ENCODE peak calls at places on chromosome 9, in nine cellular contexts. One of them, this sample, is unnamed.

GRCh38 chr9:2859776-2860379 is 16.0 kb upstream of the PUM3 start:
- DNase-seq in ELF-1: peak
- DNase-seq in CD8-positive, alpha-beta T cell: peak
- DNase-seq in HuH-7.5: peak
- DNase-seq in naive B cell: no peak
- DNase-seq in stimulated activated CD4-positive, alpha-beta T cell treated with anti-CD3 and anti-CD28 coated beads, TNF-alpha, amount 100 ng/mL, for 1 hour: no peak
- DNase-seq in activated CD4-positive, alpha-beta T cell treated with anti-CD3 and anti-CD28 coated beads, Interleukin-2, amount 50 U/mL, for 1 hour: peak
- DNase-seq in occipital lobe: peak
- DNase-seq in endothelial cell: peak
- DNase-seq in this sample: no peak

GRCh38 chr9:111743275-111743674 is 51.5 kb downstream of the SHOC1 start:
- DNase-seq in ELF-1: no peak
- DNase-seq in CD8-positive, alpha-beta T cell: no peak
- DNase-seq in HuH-7.5: no peak
- DNase-seq in naive B cell: no peak
- DNase-seq in stimulated activated CD4-positive, alpha-beta T cell treated with anti-CD3 and anti-CD28 coated beads, TNF-alpha, amount 100 ng/mL, for 1 hour: no peak
- DNase-seq in activated CD4-positive, alpha-beta T cell treated with anti-CD3 and anti-CD28 coated beads, Interleukin-2, amount 50 U/mL, for 1 hour: no peak
- DNase-seq in occipital lobe: no peak
- DNase-seq in endothelial cell: no peak
- DNase-seq in this sample: no peak

GRCh38 chr9:137268538-137269201 is 8.9 kb upstream of the TOR4A start:
- DNase-seq in ELF-1: no peak
- DNase-seq in CD8-positive, alpha-beta T cell: no peak
- DNase-seq in HuH-7.5: no peak
- DNase-seq in naive B cell: no peak
- DNase-seq in stimulated activated CD4-positive, alpha-beta T cell treated with anti-CD3 and anti-CD28 coated beads, TNF-alpha, amount 100 ng/mL, for 1 hour: no peak
- DNase-seq in activated CD4-positive, alpha-beta T cell treated with anti-CD3 and anti-CD28 coated beads, Interleukin-2, amount 50 U/mL, for 1 hour: no peak
- DNase-seq in occipital lobe: no peak
- DNase-seq in endothelial cell: no peak
- DNase-seq in this sample: no peak

GRCh38 chr9:133738039-133738805 is at the start of gene SARDH:
- DNase-seq in ELF-1: peak
- DNase-seq in CD8-positive, alpha-beta T cell: peak
- DNase-seq in HuH-7.5: peak
- DNase-seq in naive B cell: peak
- DNase-seq in stimulated activated CD4-positive, alpha-beta T cell treated with anti-CD3 and anti-CD28 coated beads, TNF-alpha, amount 100 ng/mL, for 1 hour: no peak
- DNase-seq in activated CD4-positive, alpha-beta T cell treated with anti-CD3 and anti-CD28 coated beads, Interleukin-2, amount 50 U/mL, for 1 hour: peak
- DNase-seq in occipital lobe: no peak
- DNase-seq in endothelial cell: peak
- DNase-seq in this sample: no peak

GRCh38 chr9:88243736-88244135 is 105.5 kb upstream of the SPATA31C2 start:
- DNase-seq in ELF-1: no peak
- DNase-seq in CD8-positive, alpha-beta T cell: no peak
- DNase-seq in HuH-7.5: no peak
- DNase-seq in naive B cell: no peak
- DNase-seq in stimulated activated CD4-positive, alpha-beta T cell treated with anti-CD3 and anti-CD28 coated beads, TNF-alpha, amount 100 ng/mL, for 1 hour: no peak
- DNase-seq in activated CD4-positive, alpha-beta T cell treated with anti-CD3 and anti-CD28 coated beads, Interleukin-2, amount 50 U/mL, for 1 hour: no peak
- DNase-seq in occipital lobe: no peak
- DNase-seq in endothelial cell: no peak
- DNase-seq in this sample: no peak

GRCh38 chr9:111003182-111003581 is 35.1 kb downstream of the LPAR1 start:
- DNase-seq in ELF-1: no peak
- DNase-seq in CD8-positive, alpha-beta T cell: no peak
- DNase-seq in HuH-7.5: no peak
- DNase-seq in naive B cell: no peak
- DNase-seq in stimulated activated CD4-positive, alpha-beta T cell treated with anti-CD3 and anti-CD28 coated beads, TNF-alpha, amount 100 ng/mL, for 1 hour: no peak
- DNase-seq in activated CD4-positive, alpha-beta T cell treated with anti-CD3 and anti-CD28 coated beads, Interleukin-2, amount 50 U/mL, for 1 hour: no peak
- DNase-seq in occipital lobe: no peak
- DNase-seq in endothelial cell: no peak
- DNase-seq in this sample: no peak

GRCh38 chr9:129863059-129863690 is 27.9 kb downstream of the USP20 start:
- DNase-seq in ELF-1: peak
- DNase-seq in CD8-positive, alpha-beta T cell: peak
- DNase-seq in HuH-7.5: no peak
- DNase-seq in naive B cell: no peak
- DNase-seq in stimulated activated CD4-positive, alpha-beta T cell treated with anti-CD3 and anti-CD28 coated beads, TNF-alpha, amount 100 ng/mL, for 1 hour: peak
- DNase-seq in activated CD4-positive, alpha-beta T cell treated with anti-CD3 and anti-CD28 coated beads, Interleukin-2, amount 50 U/mL, for 1 hour: peak
- DNase-seq in occipital lobe: no peak
- DNase-seq in endothelial cell: no peak
- DNase-seq in this sample: peak

GRCh38 chr9:91386765-91387164 is 25.0 kb upstream of the AUH start:
- DNase-seq in ELF-1: no peak
- DNase-seq in CD8-positive, alpha-beta T cell: no peak
- DNase-seq in HuH-7.5: no peak
- DNase-seq in naive B cell: no peak
- DNase-seq in stimulated activated CD4-positive, alpha-beta T cell treated with anti-CD3 and anti-CD28 coated beads, TNF-alpha, amount 100 ng/mL, for 1 hour: no peak
- DNase-seq in activated CD4-positive, alpha-beta T cell treated with anti-CD3 and anti-CD28 coated beads, Interleukin-2, amount 50 U/mL, for 1 hour: no peak
- DNase-seq in occipital lobe: no peak
- DNase-seq in endothelial cell: no peak
- DNase-seq in this sample: no peak

GRCh38 chr9:17744786-17745185 is 165.9 kb downstream of the SH3GL2 start:
- DNase-seq in ELF-1: peak
- DNase-seq in CD8-positive, alpha-beta T cell: no peak
- DNase-seq in HuH-7.5: no peak
- DNase-seq in naive B cell: no peak
- DNase-seq in stimulated activated CD4-positive, alpha-beta T cell treated with anti-CD3 and anti-CD28 coated beads, TNF-alpha, amount 100 ng/mL, for 1 hour: no peak
- DNase-seq in activated CD4-positive, alpha-beta T cell treated with anti-CD3 and anti-CD28 coated beads, Interleukin-2, amount 50 U/mL, for 1 hour: no peak
- DNase-seq in occipital lobe: no peak
- DNase-seq in endothelial cell: peak
- DNase-seq in this sample: no peak

GRCh38 chr9:98861881-98862501 is 54.5 kb downstream of the GALNT12 start:
- DNase-seq in ELF-1: no peak
- DNase-seq in CD8-positive, alpha-beta T cell: no peak
- DNase-seq in HuH-7.5: no peak
- DNase-seq in naive B cell: no peak
- DNase-seq in stimulated activated CD4-positive, alpha-beta T cell treated with anti-CD3 and anti-CD28 coated beads, TNF-alpha, amount 100 ng/mL, for 1 hour: no peak
- DNase-seq in activated CD4-positive, alpha-beta T cell treated with anti-CD3 and anti-CD28 coated beads, Interleukin-2, amount 50 U/mL, for 1 hour: no peak
- DNase-seq in occipital lobe: no peak
- DNase-seq in endothelial cell: no peak
- DNase-seq in this sample: no peak

GRCh38 chr9:89493671-89494070 is 4.2 kb downstream of the SEMA4D start:
- DNase-seq in ELF-1: no peak
- DNase-seq in CD8-positive, alpha-beta T cell: no peak
- DNase-seq in HuH-7.5: no peak
- DNase-seq in naive B cell: no peak
- DNase-seq in stimulated activated CD4-positive, alpha-beta T cell treated with anti-CD3 and anti-CD28 coated beads, TNF-alpha, amount 100 ng/mL, for 1 hour: no peak
- DNase-seq in activated CD4-positive, alpha-beta T cell treated with anti-CD3 and anti-CD28 coated beads, Interleukin-2, amount 50 U/mL, for 1 hour: no peak
- DNase-seq in occipital lobe: no peak
- DNase-seq in endothelial cell: no peak
- DNase-seq in this sample: no peak

GRCh38 chr9:117974108-117974507 is 269.9 kb downstream of the TLR4 start:
- DNase-seq in ELF-1: no peak
- DNase-seq in CD8-positive, alpha-beta T cell: no peak
- DNase-seq in HuH-7.5: no peak
- DNase-seq in naive B cell: no peak
- DNase-seq in stimulated activated CD4-positive, alpha-beta T cell treated with anti-CD3 and anti-CD28 coated beads, TNF-alpha, amount 100 ng/mL, for 1 hour: no peak
- DNase-seq in activated CD4-positive, alpha-beta T cell treated with anti-CD3 and anti-CD28 coated beads, Interleukin-2, amount 50 U/mL, for 1 hour: no peak
- DNase-seq in occipital lobe: no peak
- DNase-seq in endothelial cell: no peak
- DNase-seq in this sample: no peak

GRCh38 chr9:87713278-87713989 is 12.5 kb upstream of the CTSL start:
- DNase-seq in ELF-1: peak
- DNase-seq in CD8-positive, alpha-beta T cell: no peak
- DNase-seq in HuH-7.5: no peak
- DNase-seq in naive B cell: no peak
- DNase-seq in stimulated activated CD4-positive, alpha-beta T cell treated with anti-CD3 and anti-CD28 coated beads, TNF-alpha, amount 100 ng/mL, for 1 hour: no peak
- DNase-seq in activated CD4-positive, alpha-beta T cell treated with anti-CD3 and anti-CD28 coated beads, Interleukin-2, amount 50 U/mL, for 1 hour: no peak
- DNase-seq in occipital lobe: peak
- DNase-seq in endothelial cell: no peak
- DNase-seq in this sample: no peak

GRCh38 chr9:36572515-36573418 is at the start of gene MELK:
- DNase-seq in ELF-1: peak
- DNase-seq in CD8-positive, alpha-beta T cell: peak
- DNase-seq in HuH-7.5: peak
- DNase-seq in naive B cell: peak
- DNase-seq in stimulated activated CD4-positive, alpha-beta T cell treated with anti-CD3 and anti-CD28 coated beads, TNF-alpha, amount 100 ng/mL, for 1 hour: peak
- DNase-seq in activated CD4-positive, alpha-beta T cell treated with anti-CD3 and anti-CD28 coated beads, Interleukin-2, amount 50 U/mL, for 1 hour: peak
- DNase-seq in occipital lobe: peak
- DNase-seq in endothelial cell: peak
- DNase-seq in this sample: peak

GRCh38 chr9:124695280-124695890 is 75.7 kb downstream of the NR6A1 start:
- DNase-seq in ELF-1: peak
- DNase-seq in CD8-positive, alpha-beta T cell: no peak
- DNase-seq in HuH-7.5: no peak
- DNase-seq in naive B cell: no peak
- DNase-seq in stimulated activated CD4-positive, alpha-beta T cell treated with anti-CD3 and anti-CD28 coated beads, TNF-alpha, amount 100 ng/mL, for 1 hour: no peak
- DNase-seq in activated CD4-positive, alpha-beta T cell treated with anti-CD3 and anti-CD28 coated beads, Interleukin-2, amount 50 U/mL, for 1 hour: no peak
- DNase-seq in occipital lobe: no peak
- DNase-seq in endothelial cell: no peak
- DNase-seq in this sample: no peak

GRCh38 chr9:131627326-131627845 is 82.1 kb downstream of the PRRT1B start:
- DNase-seq in ELF-1: no peak
- DNase-seq in CD8-positive, alpha-beta T cell: no peak
- DNase-seq in HuH-7.5: no peak
- DNase-seq in naive B cell: no peak
- DNase-seq in stimulated activated CD4-positive, alpha-beta T cell treated with anti-CD3 and anti-CD28 coated beads, TNF-alpha, amount 100 ng/mL, for 1 hour: no peak
- DNase-seq in activated CD4-positive, alpha-beta T cell treated with anti-CD3 and anti-CD28 coated beads, Interleukin-2, amount 50 U/mL, for 1 hour: no peak
- DNase-seq in occipital lobe: no peak
- DNase-seq in endothelial cell: no peak
- DNase-seq in this sample: no peak

GRCh38 chr9:5587024-5587423 is 41.9 kb upstream of the RIC1 start:
- DNase-seq in ELF-1: no peak
- DNase-seq in CD8-positive, alpha-beta T cell: no peak
- DNase-seq in HuH-7.5: no peak
- DNase-seq in naive B cell: no peak
- DNase-seq in stimulated activated CD4-positive, alpha-beta T cell treated with anti-CD3 and anti-CD28 coated beads, TNF-alpha, amount 100 ng/mL, for 1 hour: no peak
- DNase-seq in activated CD4-positive, alpha-beta T cell treated with anti-CD3 and anti-CD28 coated beads, Interleukin-2, amount 50 U/mL, for 1 hour: no peak
- DNase-seq in occipital lobe: no peak
- DNase-seq in endothelial cell: no peak
- DNase-seq in this sample: no peak

GRCh38 chr9:93466416-93467061 is 13.2 kb upstream of the FAM120AOS start:
- DNase-seq in ELF-1: peak
- DNase-seq in CD8-positive, alpha-beta T cell: no peak
- DNase-seq in HuH-7.5: no peak
- DNase-seq in naive B cell: no peak
- DNase-seq in stimulated activated CD4-positive, alpha-beta T cell treated with anti-CD3 and anti-CD28 coated beads, TNF-alpha, amount 100 ng/mL, for 1 hour: no peak
- DNase-seq in activated CD4-positive, alpha-beta T cell treated with anti-CD3 and anti-CD28 coated beads, Interleukin-2, amount 50 U/mL, for 1 hour: no peak
- DNase-seq in occipital lobe: no peak
- DNase-seq in endothelial cell: no peak
- DNase-seq in this sample: no peak

GRCh38 chr9:17229945-17230560 is 95.2 kb downstream of the CNTLN start:
- DNase-seq in ELF-1: no peak
- DNase-seq in CD8-positive, alpha-beta T cell: no peak
- DNase-seq in HuH-7.5: no peak
- DNase-seq in naive B cell: no peak
- DNase-seq in stimulated activated CD4-positive, alpha-beta T cell treated with anti-CD3 and anti-CD28 coated beads, TNF-alpha, amount 100 ng/mL, for 1 hour: no peak
- DNase-seq in activated CD4-positive, alpha-beta T cell treated with anti-CD3 and anti-CD28 coated beads, Interleukin-2, amount 50 U/mL, for 1 hour: no peak
- DNase-seq in occipital lobe: no peak
- DNase-seq in endothelial cell: no peak
- DNase-seq in this sample: no peak

GRCh38 chr9:103068666-103069207 is 73.6 kb downstream of the CYLC2 start:
- DNase-seq in ELF-1: no peak
- DNase-seq in CD8-positive, alpha-beta T cell: no peak
- DNase-seq in HuH-7.5: no peak
- DNase-seq in naive B cell: no peak
- DNase-seq in stimulated activated CD4-positive, alpha-beta T cell treated with anti-CD3 and anti-CD28 coated beads, TNF-alpha, amount 100 ng/mL, for 1 hour: no peak
- DNase-seq in activated CD4-positive, alpha-beta T cell treated with anti-CD3 and anti-CD28 coated beads, Interleukin-2, amount 50 U/mL, for 1 hour: no peak
- DNase-seq in occipital lobe: no peak
- DNase-seq in endothelial cell: no peak
- DNase-seq in this sample: no peak

GRCh38 chr9:72952914-72953313 is at the start of gene ALDH1A1:
- DNase-seq in ELF-1: no peak
- DNase-seq in CD8-positive, alpha-beta T cell: no peak
- DNase-seq in HuH-7.5: no peak
- DNase-seq in naive B cell: peak
- DNase-seq in stimulated activated CD4-positive, alpha-beta T cell treated with anti-CD3 and anti-CD28 coated beads, TNF-alpha, amount 100 ng/mL, for 1 hour: no peak
- DNase-seq in activated CD4-positive, alpha-beta T cell treated with anti-CD3 and anti-CD28 coated beads, Interleukin-2, amount 50 U/mL, for 1 hour: no peak
- DNase-seq in occipital lobe: no peak
- DNase-seq in endothelial cell: no peak
- DNase-seq in this sample: no peak

GRCh38 chr9:129885018-129885669 is 49.9 kb downstream of the USP20 start:
- DNase-seq in ELF-1: peak
- DNase-seq in CD8-positive, alpha-beta T cell: no peak
- DNase-seq in HuH-7.5: peak
- DNase-seq in naive B cell: peak
- DNase-seq in stimulated activated CD4-positive, alpha-beta T cell treated with anti-CD3 and anti-CD28 coated beads, TNF-alpha, amount 100 ng/mL, for 1 hour: no peak
- DNase-seq in activated CD4-positive, alpha-beta T cell treated with anti-CD3 and anti-CD28 coated beads, Interleukin-2, amount 50 U/mL, for 1 hour: peak
- DNase-seq in occipital lobe: no peak
- DNase-seq in endothelial cell: no peak
- DNase-seq in this sample: no peak

GRCh38 chr9:123410281-123410910 is 54.4 kb downstream of the CRB2 start:
- DNase-seq in ELF-1: no peak
- DNase-seq in CD8-positive, alpha-beta T cell: no peak
- DNase-seq in HuH-7.5: no peak
- DNase-seq in naive B cell: no peak
- DNase-seq in stimulated activated CD4-positive, alpha-beta T cell treated with anti-CD3 and anti-CD28 coated beads, TNF-alpha, amount 100 ng/mL, for 1 hour: no peak
- DNase-seq in activated CD4-positive, alpha-beta T cell treated with anti-CD3 and anti-CD28 coated beads, Interleukin-2, amount 50 U/mL, for 1 hour: no peak
- DNase-seq in occipital lobe: no peak
- DNase-seq in endothelial cell: no peak
- DNase-seq in this sample: no peak

GRCh38 chr9:133701321-133701980 is 36.7 kb downstream of the SARDH start:
- DNase-seq in ELF-1: no peak
- DNase-seq in CD8-positive, alpha-beta T cell: no peak
- DNase-seq in HuH-7.5: no peak
- DNase-seq in naive B cell: no peak
- DNase-seq in stimulated activated CD4-positive, alpha-beta T cell treated with anti-CD3 and anti-CD28 coated beads, TNF-alpha, amount 100 ng/mL, for 1 hour: peak
- DNase-seq in activated CD4-positive, alpha-beta T cell treated with anti-CD3 and anti-CD28 coated beads, Interleukin-2, amount 50 U/mL, for 1 hour: peak
- DNase-seq in occipital lobe: peak
- DNase-seq in endothelial cell: no peak
- DNase-seq in this sample: no peak

GRCh38 chr9:121609845-121610637 is 41.4 kb upstream of the DAB2IP start:
- DNase-seq in ELF-1: peak
- DNase-seq in CD8-positive, alpha-beta T cell: no peak
- DNase-seq in HuH-7.5: no peak
- DNase-seq in naive B cell: no peak
- DNase-seq in stimulated activated CD4-positive, alpha-beta T cell treated with anti-CD3 and anti-CD28 coated beads, TNF-alpha, amount 100 ng/mL, for 1 hour: no peak
- DNase-seq in activated CD4-positive, alpha-beta T cell treated with anti-CD3 and anti-CD28 coated beads, Interleukin-2, amount 50 U/mL, for 1 hour: no peak
- DNase-seq in occipital lobe: peak
- DNase-seq in endothelial cell: no peak
- DNase-seq in this sample: no peak

GRCh38 chr9:131720330-131720729 is 19.5 kb downstream of the RAPGEF1 start:
- DNase-seq in ELF-1: no peak
- DNase-seq in CD8-positive, alpha-beta T cell: no peak
- DNase-seq in HuH-7.5: no peak
- DNase-seq in naive B cell: no peak
- DNase-seq in stimulated activated CD4-positive, alpha-beta T cell treated with anti-CD3 and anti-CD28 coated beads, TNF-alpha, amount 100 ng/mL, for 1 hour: no peak
- DNase-seq in activated CD4-positive, alpha-beta T cell treated with anti-CD3 and anti-CD28 coated beads, Interleukin-2, amount 50 U/mL, for 1 hour: peak
- DNase-seq in occipital lobe: no peak
- DNase-seq in endothelial cell: no peak
- DNase-seq in this sample: no peak

GRCh38 chr9:15142903-15143534 is 164.0 kb downstream of the TTC39B start:
- DNase-seq in ELF-1: peak
- DNase-seq in CD8-positive, alpha-beta T cell: no peak
- DNase-seq in HuH-7.5: peak
- DNase-seq in naive B cell: no peak
- DNase-seq in stimulated activated CD4-positive, alpha-beta T cell treated with anti-CD3 and anti-CD28 coated beads, TNF-alpha, amount 100 ng/mL, for 1 hour: no peak
- DNase-seq in activated CD4-positive, alpha-beta T cell treated with anti-CD3 and anti-CD28 coated beads, Interleukin-2, amount 50 U/mL, for 1 hour: no peak
- DNase-seq in occipital lobe: no peak
- DNase-seq in endothelial cell: peak
- DNase-seq in this sample: no peak

GRCh38 chr9:135334953-135335460 is 144.6 kb upstream of the PPP1R26 start:
- DNase-seq in ELF-1: no peak
- DNase-seq in CD8-positive, alpha-beta T cell: no peak
- DNase-seq in HuH-7.5: no peak
- DNase-seq in naive B cell: no peak
- DNase-seq in stimulated activated CD4-positive, alpha-beta T cell treated with anti-CD3 and anti-CD28 coated beads, TNF-alpha, amount 100 ng/mL, for 1 hour: no peak
- DNase-seq in activated CD4-positive, alpha-beta T cell treated with anti-CD3 and anti-CD28 coated beads, Interleukin-2, amount 50 U/mL, for 1 hour: no peak
- DNase-seq in occipital lobe: no peak
- DNase-seq in endothelial cell: no peak
- DNase-seq in this sample: no peak

GRCh38 chr9:127316586-127317383 is 52.2 kb downstream of the GARNL3 start:
- DNase-seq in ELF-1: no peak
- DNase-seq in CD8-positive, alpha-beta T cell: no peak
- DNase-seq in HuH-7.5: no peak
- DNase-seq in naive B cell: no peak
- DNase-seq in stimulated activated CD4-positive, alpha-beta T cell treated with anti-CD3 and anti-CD28 coated beads, TNF-alpha, amount 100 ng/mL, for 1 hour: no peak
- DNase-seq in activated CD4-positive, alpha-beta T cell treated with anti-CD3 and anti-CD28 coated beads, Interleukin-2, amount 50 U/mL, for 1 hour: no peak
- DNase-seq in occipital lobe: no peak
- DNase-seq in endothelial cell: no peak
- DNase-seq in this sample: no peak

GRCh38 chr9:99491408-99492259 is 269.6 kb downstream of the SEC61B start:
- DNase-seq in ELF-1: no peak
- DNase-seq in CD8-positive, alpha-beta T cell: no peak
- DNase-seq in HuH-7.5: no peak
- DNase-seq in naive B cell: no peak
- DNase-seq in stimulated activated CD4-positive, alpha-beta T cell treated with anti-CD3 and anti-CD28 coated beads, TNF-alpha, amount 100 ng/mL, for 1 hour: no peak
- DNase-seq in activated CD4-positive, alpha-beta T cell treated with anti-CD3 and anti-CD28 coated beads, Interleukin-2, amount 50 U/mL, for 1 hour: no peak
- DNase-seq in occipital lobe: no peak
- DNase-seq in endothelial cell: no peak
- DNase-seq in this sample: no peak

GRCh38 chr9:98416294-98416693 is 160.8 kb upstream of the TBC1D2 start:
- DNase-seq in ELF-1: no peak
- DNase-seq in CD8-positive, alpha-beta T cell: no peak
- DNase-seq in HuH-7.5: no peak
- DNase-seq in naive B cell: no peak
- DNase-seq in stimulated activated CD4-positive, alpha-beta T cell treated with anti-CD3 and anti-CD28 coated beads, TNF-alpha, amount 100 ng/mL, for 1 hour: no peak
- DNase-seq in activated CD4-positive, alpha-beta T cell treated with anti-CD3 and anti-CD28 coated beads, Interleukin-2, amount 50 U/mL, for 1 hour: no peak
- DNase-seq in occipital lobe: no peak
- DNase-seq in endothelial cell: no peak
- DNase-seq in this sample: no peak

This sample was measured in effector memory CD4-positive, alpha-beta T cell.